ENCODE peak calls at places on chromosomes 4 and X, in nine cellular contexts. One of them, this sample, is unnamed.

GRCh38 chrX:75603833-75604232 is 81.0 kb upstream of the ZDHHC15 start:
- DNase-seq in dorsolateral prefrontal cortex: no peak
- DNase-seq in RPMI8226: peak
- DNase-seq in EH: peak
- DNase-seq in NCI-H460: peak
- DNase-seq in activated CD8-positive, alpha-beta memory T cell treated with anti-CD3 and anti-CD28 coated beads, Interleukin-2, amount 50 U/mL, for 48 hours: no peak
- DNase-seq in stimulated activated CD8-positive, alpha-beta memory T cell treated with anti-CD3 and anti-CD28 coated beads, Interleukin-15, amount 100 ng/mL, for 4 hours: no peak
- DNase-seq in GM10248: peak
- DNase-seq in cerebellar nuclear complex: peak
- DNase-seq in this sample: peak

GRCh38 chr4:11178433-11178832 is 250.3 kb downstream of the HS3ST1 start:
- DNase-seq in stimulated activated CD8-positive, alpha-beta memory T cell treated with anti-CD3 and anti-CD28 coated beads, Interleukin-15, amount 100 ng/mL, for 4 hours: no peak
- DNase-seq in EH: no peak
- DNase-seq in activated CD8-positive, alpha-beta memory T cell treated with anti-CD3 and anti-CD28 coated beads, Interleukin-2, amount 50 U/mL, for 48 hours: no peak
- DNase-seq in NCI-H460: no peak
- DNase-seq in dorsolateral prefrontal cortex: no peak
- DNase-seq in cerebellar nuclear complex: no peak
- DNase-seq in RPMI8226: no peak
- DNase-seq in GM10248: no peak
- DNase-seq in this sample: no peak

GRCh38 chr4:1686440-1687036 is 2.4 kb upstream of the FAM53A start:
- DNase-seq in GM10248: no peak
- DNase-seq in activated CD8-positive, alpha-beta memory T cell treated with anti-CD3 and anti-CD28 coated beads, Interleukin-2, amount 50 U/mL, for 48 hours: no peak
- DNase-seq in RPMI8226: no peak
- DNase-seq in EH: no peak
- DNase-seq in dorsolateral prefrontal cortex: no peak
- DNase-seq in NCI-H460: no peak
- DNase-seq in cerebellar nuclear complex: no peak
- DNase-seq in stimulated activated CD8-positive, alpha-beta memory T cell treated with anti-CD3 and anti-CD28 coated beads, Interleukin-15, amount 100 ng/mL, for 4 hours: no peak
- DNase-seq in this sample: no peak

GRCh38 chr4:55087016-55087929 is 38.1 kb downstream of the KDR start:
- DNase-seq in cerebellar nuclear complex: no peak
- DNase-seq in GM10248: no peak
- DNase-seq in stimulated activated CD8-positive, alpha-beta memory T cell treated with anti-CD3 and anti-CD28 coated beads, Interleukin-15, amount 100 ng/mL, for 4 hours: no peak
- DNase-seq in NCI-H460: no peak
- DNase-seq in activated CD8-positive, alpha-beta memory T cell treated with anti-CD3 and anti-CD28 coated beads, Interleukin-2, amount 50 U/mL, for 48 hours: no peak
- DNase-seq in RPMI8226: no peak
- DNase-seq in dorsolateral prefrontal cortex: no peak
- DNase-seq in EH: peak
- DNase-seq in this sample: no peak

GRCh38 chr4:89753601-89754066 is 83.3 kb downstream of the SNCA start:
- DNase-seq in activated CD8-positive, alpha-beta memory T cell treated with anti-CD3 and anti-CD28 coated beads, Interleukin-2, amount 50 U/mL, for 48 hours: no peak
- DNase-seq in stimulated activated CD8-positive, alpha-beta memory T cell treated with anti-CD3 and anti-CD28 coated beads, Interleukin-15, amount 100 ng/mL, for 4 hours: no peak
- DNase-seq in EH: peak
- DNase-seq in RPMI8226: no peak
- DNase-seq in cerebellar nuclear complex: no peak
- DNase-seq in dorsolateral prefrontal cortex: no peak
- DNase-seq in NCI-H460: peak
- DNase-seq in GM10248: no peak
- DNase-seq in this sample: peak

GRCh38 chr4:84319124-84319523 is 180.0 kb downstream of the NKX6-1 start:
- DNase-seq in stimulated activated CD8-positive, alpha-beta memory T cell treated with anti-CD3 and anti-CD28 coated beads, Interleukin-15, amount 100 ng/mL, for 4 hours: no peak
- DNase-seq in RPMI8226: no peak
- DNase-seq in EH: no peak
- DNase-seq in activated CD8-positive, alpha-beta memory T cell treated with anti-CD3 and anti-CD28 coated beads, Interleukin-2, amount 50 U/mL, for 48 hours: no peak
- DNase-seq in cerebellar nuclear complex: no peak
- DNase-seq in NCI-H460: peak
- DNase-seq in dorsolateral prefrontal cortex: no peak
- DNase-seq in GM10248: no peak
- DNase-seq in this sample: peak

GRCh38 chrX:40012039-40012799 is 85.5 kb downstream of the BCOR start:
- DNase-seq in stimulated activated CD8-positive, alpha-beta memory T cell treated with anti-CD3 and anti-CD28 coated beads, Interleukin-15, amount 100 ng/mL, for 4 hours: no peak
- DNase-seq in cerebellar nuclear complex: no peak
- DNase-seq in EH: peak
- DNase-seq in NCI-H460: peak
- DNase-seq in activated CD8-positive, alpha-beta memory T cell treated with anti-CD3 and anti-CD28 coated beads, Interleukin-2, amount 50 U/mL, for 48 hours: peak
- DNase-seq in dorsolateral prefrontal cortex: no peak
- DNase-seq in GM10248: no peak
- DNase-seq in RPMI8226: no peak
- DNase-seq in this sample: peak

GRCh38 chr4:86706923-86707597 is 112.9 kb downstream of the PTPN13 start:
- DNase-seq in activated CD8-positive, alpha-beta memory T cell treated with anti-CD3 and anti-CD28 coated beads, Interleukin-2, amount 50 U/mL, for 48 hours: no peak
- DNase-seq in RPMI8226: no peak
- DNase-seq in GM10248: no peak
- DNase-seq in NCI-H460: no peak
- DNase-seq in stimulated activated CD8-positive, alpha-beta memory T cell treated with anti-CD3 and anti-CD28 coated beads, Interleukin-15, amount 100 ng/mL, for 4 hours: no peak
- DNase-seq in dorsolateral prefrontal cortex: no peak
- DNase-seq in cerebellar nuclear complex: no peak
- DNase-seq in EH: no peak
- DNase-seq in this sample: no peak

GRCh38 chr4:63348735-63349673 is 1060.2 kb downstream of the TECRL start:
- DNase-seq in RPMI8226: no peak
- DNase-seq in EH: no peak
- DNase-seq in activated CD8-positive, alpha-beta memory T cell treated with anti-CD3 and anti-CD28 coated beads, Interleukin-2, amount 50 U/mL, for 48 hours: no peak
- DNase-seq in cerebellar nuclear complex: no peak
- DNase-seq in dorsolateral prefrontal cortex: no peak
- DNase-seq in GM10248: peak
- DNase-seq in NCI-H460: no peak
- DNase-seq in stimulated activated CD8-positive, alpha-beta memory T cell treated with anti-CD3 and anti-CD28 coated beads, Interleukin-15, amount 100 ng/mL, for 4 hours: no peak
- DNase-seq in this sample: no peak

GRCh38 chr4:165945991-165946390 is 73.0 kb downstream of the TLL1 start:
- DNase-seq in NCI-H460: no peak
- DNase-seq in EH: peak
- DNase-seq in GM10248: no peak
- DNase-seq in RPMI8226: no peak
- DNase-seq in cerebellar nuclear complex: no peak
- DNase-seq in activated CD8-positive, alpha-beta memory T cell treated with anti-CD3 and anti-CD28 coated beads, Interleukin-2, amount 50 U/mL, for 48 hours: no peak
- DNase-seq in dorsolateral prefrontal cortex: no peak
- DNase-seq in stimulated activated CD8-positive, alpha-beta memory T cell treated with anti-CD3 and anti-CD28 coated beads, Interleukin-15, amount 100 ng/mL, for 4 hours: no peak
- DNase-seq in this sample: no peak